ENCODE peak calls at places on chromosomes 2 and 18, in seven cellular contexts. W is epithelial cell of proximal tubule; Q is posterior vena cava; X is stimulated activated CD8-positive, alpha-beta memory T cell treated with anti-CD3 and anti-CD28 coated beads, Interleukin-12 subunit alpha, Interleukin-12 subunit beta, amount 100 ng/mL, for 4 hours; S is Ammon's horn; V is GM03348; O is tibial nerve. T is an unnamed sample.

GRCh38 chr18:22813648-22814328 is 119.3 kb upstream of the RBBP8 start:
- DNase-seq in W (no peak), Q (no peak), X (no peak), S (peak), V (peak), O (no peak), T (no peak)

GRCh38 chr2:3324404-3325281 is 53.0 kb downstream of the EIPR1 start:
- DNase-seq in W (no peak), Q (peak), X (no peak), S (no peak), V (no peak), O (no peak), T (no peak)

GRCh38 chr2:162629085-162629484 is 209.5 kb downstream of the KCNH7 start:
- DNase-seq in W (no peak), Q (no peak), X (no peak), S (no peak), V (no peak), O (no peak), T (no peak)

GRCh38 chr2:127700527-127701192 is 637 bp upstream of the SFT2D3 start:
- DNase-seq in W (no peak), Q (peak), X (peak), S (peak), V (no peak), O (no peak), T (peak)

GRCh38 chr2:74399785-74400184 is 19.7 kb upstream of the DCTN1 start:
- DNase-seq in W (no peak), Q (no peak), X (no peak), S (no peak), V (peak), O (no peak), T (no peak)

GRCh38 chr2:138015494-138015893 is 51.2 kb downstream of the HNMT start:
- DNase-seq in W (no peak), Q (no peak), X (no peak), S (no peak), V (no peak), O (no peak), T (no peak)

GRCh38 chr2:198499539-198499938 is 695.1 kb downstream of the PLCL1 start:
- DNase-seq in W (no peak), Q (peak), X (no peak), S (peak), V (peak), O (no peak), T (peak)

GRCh38 chr2:183283176-183283575 is 158.9 kb downstream of the NUP35 start:
- DNase-seq in W (peak), Q (no peak), X (no peak), S (no peak), V (no peak), O (no peak), T (no peak)

GRCh38 chr2:8413589-8414135 is 268.2 kb upstream of the ID2 start:
- DNase-seq in W (no peak), Q (no peak), X (no peak), S (no peak), V (no peak), O (no peak), T (no peak)